ENCODE peak calls at places on chromosome 16, in four cellular contexts. One of them, this sample, is unnamed.
A peak's percentile ranks its signal among the peaks of the same experiment; 100 is the strongest.

GRCh38 chr16:50699345-50700159 is 6.1 kb downstream of the NOD2 start:
- DNase-seq in neuronal stem cell: no peak
- DNase-seq in omental fat pad: no peak
- DNase-seq in colonic mucosa: no peak
- DNase-seq in this sample: peak; percentile 65

GRCh38 chr16:85420501-85421337 is 192.4 kb upstream of the GSE1 start:
- DNase-seq in neuronal stem cell: peak; percentile 44
- DNase-seq in omental fat pad: no peak
- DNase-seq in colonic mucosa: peak; percentile 65
- DNase-seq in this sample: no peak

GRCh38 chr16:53504665-53505064 is 1.7 kb upstream of the AKTIP start:
- DNase-seq in neuronal stem cell: no peak
- DNase-seq in omental fat pad: no peak
- DNase-seq in colonic mucosa: no peak
- DNase-seq in this sample: peak; percentile 32

GRCh38 chr16:68529931-68530667 is 9.0 kb upstream of the ZFP90 start:
- DNase-seq in neuronal stem cell: peak; percentile 73
- DNase-seq in omental fat pad: peak; percentile 74
- DNase-seq in colonic mucosa: peak; percentile 95
- DNase-seq in this sample: peak; percentile 87

GRCh38 chr16:71637398-71637797 is 11.4 kb downstream of the MARVELD3 start:
- DNase-seq in neuronal stem cell: no peak
- DNase-seq in omental fat pad: no peak
- DNase-seq in colonic mucosa: no peak
- DNase-seq in this sample: no peak

GRCh38 chr16:89827383-89828198 is 684 bp upstream of the SPIRE2 start:
- DNase-seq in neuronal stem cell: peak; percentile 58
- DNase-seq in omental fat pad: no peak
- DNase-seq in colonic mucosa: peak; percentile 69
- DNase-seq in this sample: peak; percentile 91

GRCh38 chr16:75391254-75391653 is 42.0 kb downstream of the CFDP1 start:
- DNase-seq in neuronal stem cell: no peak
- DNase-seq in omental fat pad: no peak
- DNase-seq in colonic mucosa: no peak
- DNase-seq in this sample: no peak

GRCh38 chr16:72246423-72246822 is 74.5 kb upstream of the PMFBP1 start:
- DNase-seq in neuronal stem cell: no peak
- DNase-seq in omental fat pad: no peak
- DNase-seq in colonic mucosa: no peak
- DNase-seq in this sample: no peak

GRCh38 chr16:17529982-17530760 is 59.4 kb upstream of the XYLT1 start:
- DNase-seq in neuronal stem cell: no peak
- DNase-seq in omental fat pad: no peak
- DNase-seq in colonic mucosa: no peak
- DNase-seq in this sample: peak; percentile 54